ENCODE peak calls at places on chromosomes 13 and 19, in ten cellular contexts. O is left lung; X is kidney tubule cell; G is A172; U is ovary; F is cardiac fibroblast; C is NCI-H1092 treated with DMSO at 0.1 percent for 48 hours; E is stimulated activated CD8-positive, alpha-beta memory T cell treated with anti-CD3 and anti-CD28 coated beads, Interleukin-4, amount 100 ng/mL, for 24 hours; W is AML-193; H is kidney glomerular epithelial cell. T is an unnamed sample.
A peak's percentile ranks its signal among the peaks of the same experiment; 100 is the strongest.

GRCh38 chr19:16417660-16418596 is 53.8 kb downstream of the EPS15L1 start:
- DNase-seq in H (no peak), F (peak; percentile 56), G (peak; percentile 54), W (peak; percentile 1), C (peak; percentile 4), X (peak; percentile 54), E (peak; percentile 47), O (peak; percentile 92), U (peak; percentile 74), T (peak; percentile 31)

GRCh38 chr19:16435999-16436650 is 35.6 kb downstream of the EPS15L1 start:
- DNase-seq in E (no peak), H (no peak), O (no peak), U (no peak), X (peak; percentile 22), C (no peak), F (peak; percentile 26), G (no peak), W (no peak), T (peak; percentile 42)

GRCh38 chr13:44906758-44907157 is 82.5 kb downstream of the NUFIP1 start:
- DNase-seq in C (peak; percentile 29), U (peak; percentile 59), W (no peak), H (no peak), O (no peak), G (no peak), F (no peak), E (no peak), X (no peak), T (no peak)

GRCh38 chr13:79108914-79109643 is 297.0 kb downstream of the RBM26 start:
- DNase-seq in C (peak; percentile 99), X (no peak), U (no peak), H (no peak), E (no peak), F (no peak), G (no peak), W (no peak), O (no peak), T (no peak)

GRCh38 chr13:50798923-50799322 is 44.6 kb downstream of the DLEU7 start:
- DNase-seq in E (no peak), W (no peak), G (peak; percentile 22), O (no peak), U (no peak), C (no peak), X (peak; percentile 40), F (peak; percentile 52), H (peak; percentile 25), T (peak; percentile 51)

GRCh38 chr13:24281188-24282008 is 28.0 kb upstream of the C1QTNF9 start:
- DNase-seq in X (no peak), U (no peak), H (no peak), E (no peak), C (no peak), O (no peak), G (no peak), W (no peak), F (no peak), T (no peak)

GRCh38 chr13:110593430-110594130 is 21.8 kb upstream of the NAXD start:
- DNase-seq in U (no peak), E (no peak), H (peak; percentile 64), F (peak; percentile 76), C (peak; percentile 49), O (no peak), G (peak; percentile 72), X (peak; percentile 69), W (peak; percentile 83), T (peak; percentile 69)

GRCh38 chr19:45876411-45877197 is 9.3 kb downstream of the IRF2BP1 start:
- DNase-seq in W (no peak), F (peak; percentile 33), O (peak; percentile 83), G (no peak), E (no peak), C (no peak), X (peak; percentile 48), H (peak; percentile 8), U (no peak), T (no peak)

GRCh38 chr13:28001049-28001448 is 12.6 kb upstream of the URAD start:
- DNase-seq in H (no peak), C (no peak), F (no peak), W (no peak), G (no peak), X (no peak), U (no peak), O (no peak), E (no peak), T (no peak)

GRCh38 chr19:18931316-18932162 is 9.5 kb downstream of the HOMER3 start:
- DNase-seq in U (no peak), E (no peak), X (no peak), O (no peak), F (no peak), G (no peak), W (no peak), H (no peak), C (no peak), T (no peak)

GRCh38 chr13:27359203-27359821 is 65.1 kb upstream of the GTF3A start:
- DNase-seq in U (peak; percentile 71), X (peak; percentile 61), F (peak; percentile 77), G (peak; percentile 56), C (peak; percentile 53), E (peak; percentile 45), O (no peak), H (peak; percentile 43), W (peak; percentile 56), T (peak; percentile 58)

GRCh38 chr13:47119568-47120080 is 222.8 kb upstream of the HTR2A start:
- DNase-seq in W (no peak), G (no peak), C (no peak), O (no peak), E (no peak), U (no peak), X (no peak), H (no peak), F (no peak), T (peak; percentile 48)

GRCh38 chr13:110377178-110378175 is 70.4 kb downstream of the COL4A2 start:
- DNase-seq in C (no peak), U (no peak), G (no peak), F (peak; percentile 69), H (no peak), E (no peak), X (no peak), O (no peak), W (no peak), T (no peak)

GRCh38 chr19:48445256-48445605 is 552 bp upstream of the GRWD1 start:
- DNase-seq in H (peak; percentile 93), U (no peak), E (no peak), C (peak; percentile 83), X (peak; percentile 87), O (no peak), W (peak; percentile 85), G (peak; percentile 80), F (peak; percentile 94), T (peak; percentile 92)

GRCh38 chr19:34489175-34489574 is 7.6 kb downstream of the WTIP start:
- DNase-seq in X (no peak), W (no peak), G (no peak), H (no peak), U (no peak), C (no peak), E (no peak), O (no peak), F (no peak), T (no peak)

GRCh38 chr19:23770672-23771250 is 12.1 kb upstream of the ZNF681 start:
- DNase-seq in X (no peak), O (no peak), C (no peak), F (no peak), H (no peak), G (no peak), U (no peak), E (no peak), W (no peak), T (no peak)

GRCh38 chr19:892243-892996 is 567 bp downstream of the MED16 start:
- DNase-seq in H (no peak), F (no peak), U (peak; percentile 68), W (no peak), C (peak; percentile 40), G (no peak), X (no peak), O (no peak), E (no peak), T (no peak)

GRCh38 chr13:30581582-30581981 is 36.1 kb upstream of the USPL1 start:
- DNase-seq in U (no peak), X (peak; percentile 24), O (no peak), H (no peak), G (no peak), W (peak; percentile 35), E (no peak), F (peak; percentile 41), C (no peak), T (peak; percentile 41)

GRCh38 chr19:7772752-7773291 is 9.8 kb downstream of the CLEC4M start:
- DNase-seq in O (no peak), U (no peak), W (peak; percentile 93), G (peak; percentile 68), H (peak; percentile 15), C (no peak), X (peak; percentile 14), E (no peak), F (peak; percentile 20), T (peak; percentile 62)

GRCh38 chr13:41058229-41059070 is 2.9 kb upstream of the WBP4 start:
- DNase-seq in G (no peak), X (peak; percentile 25), F (no peak), W (no peak), H (no peak), E (no peak), U (no peak), O (no peak), C (no peak), T (no peak)

GRCh38 chr13:28540612-28541011 is 45.7 kb upstream of the FLT1 start:
- DNase-seq in X (peak; percentile 6), H (no peak), O (no peak), W (no peak), E (no peak), G (no peak), U (no peak), C (no peak), F (peak; percentile 14), T (no peak)

GRCh38 chr13:80473695-80474094 is 132.8 kb upstream of the SPRY2 start:
- DNase-seq in W (no peak), O (no peak), G (peak; percentile 14), C (no peak), X (peak; percentile 63), E (no peak), F (peak; percentile 88), H (peak; percentile 61), U (no peak), T (peak; percentile 54)